ENCODE peak calls at places on chromosomes 3 and 15, in five cellular contexts. B is ELR; E is CD8-positive, alpha-beta T cell; P is neuronal stem cell; C is SIG-M5. V is an unnamed sample.

GRCh38 chr15:42091753-42092665 is 2.4 kb downstream of the PLA2G4D start:
- DNase-seq in C (no peak), B (peak), E (no peak), P (no peak), V (no peak)

GRCh38 chr3:72798552-72799195 is 49.6 kb downstream of the SHQ1 start:
- DNase-seq in E (no peak), B (no peak), P (no peak), C (no peak), V (no peak)

GRCh38 chr3:47405820-47406761 is 25.3 kb downstream of the PTPN23 start:
- DNase-seq in B (no peak), C (no peak), E (no peak), P (no peak), V (no peak)

GRCh38 chr15:36291501-36291900 is 287.9 kb upstream of the CDIN1 start:
- DNase-seq in C (no peak), E (no peak), P (no peak), B (no peak), V (no peak)

GRCh38 chr3:154642066-154642619 is 212.2 kb upstream of the GPR149 start:
- DNase-seq in P (no peak), B (no peak), C (no peak), E (no peak), V (no peak)

GRCh38 chr15:78088773-78089080 is 3.6 kb upstream of the SH2D7 start:
- DNase-seq in B (no peak), P (no peak), E (no peak), C (no peak), V (no peak)

GRCh38 chr3:72155391-72156064 is 370.6 kb upstream of the PROK2 start:
- DNase-seq in P (no peak), B (peak), E (no peak), C (no peak), V (peak)

GRCh38 chr3:69248394-69248793 is 126.0 kb upstream of the LMOD3 start:
- DNase-seq in B (no peak), C (no peak), E (no peak), P (no peak), V (no peak)

GRCh38 chr3:141686477-141687280 is 51.4 kb upstream of the RNF7 start:
- DNase-seq in P (no peak), E (no peak), B (peak), C (no peak), V (peak)

GRCh38 chr3:47772788-47773187 is 8.9 kb downstream of the SMARCC1 start:
- DNase-seq in E (no peak), B (no peak), P (no peak), C (no peak), V (no peak)

GRCh38 chr3:94483403-94483802 is 420.5 kb downstream of the NSUN3 start:
- DNase-seq in P (no peak), C (no peak), B (no peak), E (no peak), V (no peak)

GRCh38 chr15:60338810-60339209 is 59.0 kb downstream of the ANXA2 start:
- DNase-seq in P (no peak), E (no peak), C (no peak), B (no peak), V (no peak)

GRCh38 chr3:122493296-122493695 is 21.4 kb downstream of the KPNA1 start:
- DNase-seq in E (no peak), C (no peak), B (peak), P (no peak), V (no peak)

GRCh38 chr15:38589502-38589901 is 24.9 kb upstream of the RASGRP1 start:
- DNase-seq in P (no peak), C (no peak), E (no peak), B (peak), V (no peak)

GRCh38 chr3:42526616-42527367 is 24.3 kb downstream of the VIPR1 start:
- DNase-seq in E (peak), B (no peak), P (no peak), C (no peak), V (no peak)

GRCh38 chr15:68536331-68537095 is 42.3 kb upstream of the CORO2B start:
- DNase-seq in E (no peak), P (no peak), B (peak), C (no peak), V (no peak)

GRCh38 chr3:48631516-48632448 is 3.5 kb downstream of the SLC26A6 start:
- DNase-seq in E (no peak), P (no peak), B (no peak), C (no peak), V (no peak)

GRCh38 chr15:25784876-25785642 is 78.1 kb downstream of the ATP10A start:
- DNase-seq in C (no peak), P (no peak), B (peak), E (no peak), V (no peak)

GRCh38 chr15:42619641-42620371 is 44.4 kb downstream of the STARD9 start:
- DNase-seq in E (no peak), B (no peak), P (peak), C (no peak), V (no peak)

GRCh38 chr3:196120291-196120951 is 38.5 kb upstream of the TFRC start:
- DNase-seq in E (no peak), B (no peak), P (no peak), C (no peak), V (no peak)

GRCh38 chr15:39783244-39783820 is 691 bp upstream of the FSIP1 start:
- DNase-seq in B (no peak), P (no peak), E (no peak), C (no peak), V (no peak)

GRCh38 chr3:135650309-135650708 is 315.2 kb upstream of the PPP2R3A start:
- DNase-seq in C (no peak), B (no peak), E (no peak), P (no peak), V (no peak)

GRCh38 chr15:77547801-77548607 is 84.7 kb downstream of the LINGO1 start:
- DNase-seq in C (no peak), E (no peak), B (no peak), P (no peak), V (no peak)

GRCh38 chr15:35293353-35294130 is 208.4 kb upstream of the NANOGP8 start:
- DNase-seq in B (peak), P (no peak), E (no peak), C (no peak), V (peak)

GRCh38 chr3:192795021-192795420 is 67.7 kb upstream of the FGF12 start:
- DNase-seq in C (no peak), E (no peak), P (no peak), B (peak), V (no peak)

GRCh38 chr3:171458056-171458856 is 1.9 kb downstream of the TNIK start:
- DNase-seq in E (peak), C (no peak), B (no peak), P (peak), V (peak)

GRCh38 chr3:86814918-86815655 is 175.9 kb downstream of the VGLL3 start:
- DNase-seq in C (no peak), E (no peak), B (peak), P (no peak), V (no peak)

GRCh38 chr3:72258786-72259185 is 473.8 kb upstream of the PROK2 start:
- DNase-seq in P (no peak), C (no peak), B (no peak), E (no peak), V (no peak)

GRCh38 chr3:150535204-150535603 is 11.1 kb downstream of the SERP1 start:
- DNase-seq in C (no peak), P (no peak), E (no peak), B (no peak), V (no peak)

GRCh38 chr3:190155752-190156151 is 35.1 kb upstream of the P3H2 start:
- DNase-seq in P (no peak), E (no peak), C (no peak), B (no peak), V (no peak)

GRCh38 chr3:183291511-183292031 is 38.5 kb downstream of the B3GNT5 start:
- DNase-seq in P (no peak), E (no peak), B (no peak), C (no peak), V (peak)

GRCh38 chr3:175356899-175357324 is 497.8 kb downstream of the NAALADL2 start:
- DNase-seq in E (no peak), B (no peak), C (no peak), P (no peak), V (no peak)

GRCh38 chr3:190323241-190323617 is 983 bp upstream of the CLDN1 start:
- DNase-seq in E (no peak), B (no peak), C (no peak), P (no peak), V (no peak)